ENCODE peak calls at places on chromosomes 1 and 21, in six cellular contexts. B, L, I, Z, R and F are unnamed samples.

GRCh38 chr1:54051936-54052469 is 1.0 kb downstream of the TMEM59 start:
- ATAC-seq in B (no peak), L (no peak), I (no peak), Z (peak), R (peak), F (no peak)

GRCh38 chr1:26154750-26155149 is 4.1 kb upstream of the FAM110D start:
- ATAC-seq in B (no peak), L (no peak), I (no peak), Z (peak), R (peak), F (no peak)

GRCh38 chr1:191839891-191840290 is 318.4 kb upstream of the RGS18 start:
- ATAC-seq in B (no peak), L (no peak), I (no peak), Z (no peak), R (no peak), F (no peak)

GRCh38 chr1:28848408-28848807 is 36.4 kb downstream of the OPRD1 start:
- ATAC-seq in B (no peak), L (no peak), I (no peak), Z (no peak), R (no peak), F (no peak)

GRCh38 chr21:14480601-14481000 is 65.5 kb downstream of the SAMSN1 start:
- ATAC-seq in B (no peak), L (no peak), I (no peak), Z (peak), R (peak), F (no peak)

GRCh38 chr21:46347791-46348381 is 23.9 kb downstream of the PCNT start:
- ATAC-seq in B (no peak), L (no peak), I (peak), Z (peak), R (peak), F (no peak)

GRCh38 chr21:42411197-42411869 is 7.6 kb downstream of the UBASH3A start:
- ATAC-seq in B (no peak), L (no peak), I (no peak), Z (no peak), R (no peak), F (peak)

GRCh38 chr1:30123896-30124295 is 599.5 kb downstream of the MATN1 start:
- ATAC-seq in B (no peak), L (no peak), I (peak), Z (peak), R (peak), F (no peak)

GRCh38 chr1:227351443-227351842 is 33.2 kb upstream of the CDC42BPA start:
- ATAC-seq in B (no peak), L (no peak), I (peak), Z (peak), R (peak), F (no peak)

GRCh38 chr1:114153051-114153620 is 533 bp downstream of the SYT6 start:
- ATAC-seq in B (peak), L (no peak), I (no peak), Z (peak), R (no peak), F (no peak)

GRCh38 chr1:30366914-30367313 is 356.5 kb downstream of the MATN1 start:
- ATAC-seq in B (no peak), L (no peak), I (no peak), Z (no peak), R (no peak), F (no peak)

GRCh38 chr1:62746086-62746808 is 37.7 kb upstream of the ATG4C start:
- ATAC-seq in B (peak), L (no peak), I (peak), Z (peak), R (no peak), F (no peak)

GRCh38 chr1:196059210-196059609 is 549.0 kb downstream of the KCNT2 start:
- ATAC-seq in B (no peak), L (no peak), I (no peak), Z (no peak), R (no peak), F (no peak)

GRCh38 chr1:206899717-206900116 is 2.5 kb downstream of the IL24 start:
- ATAC-seq in B (no peak), L (no peak), I (no peak), Z (no peak), R (no peak), F (no peak)

GRCh38 chr1:27374687-27375086 is at the start of gene FCN3:
- ATAC-seq in B (no peak), L (no peak), I (no peak), Z (peak), R (peak), F (no peak)

GRCh38 chr1:61674221-61674620 is 50.7 kb downstream of the TM2D1 start:
- ATAC-seq in B (no peak), L (no peak), I (no peak), Z (no peak), R (no peak), F (no peak)

GRCh38 chr1:232904566-232904965 is 45.8 kb upstream of the NTPCR start:
- ATAC-seq in B (peak), L (peak), I (no peak), Z (no peak), R (no peak), F (peak)

GRCh38 chr1:25435315-25436103 is 4.8 kb downstream of the MACO1 start:
- ATAC-seq in B (peak), L (no peak), I (no peak), Z (no peak), R (no peak), F (peak)

GRCh38 chr1:231279081-231279480 is 38.1 kb downstream of the GNPAT start:
- ATAC-seq in B (no peak), L (no peak), I (no peak), Z (no peak), R (no peak), F (no peak)

GRCh38 chr1:226730826-226731225 is 8.3 kb downstream of the ITPKB start:
- ATAC-seq in B (no peak), L (no peak), I (no peak), Z (no peak), R (no peak), F (no peak)

GRCh38 chr21:17802568-17802967 is 16.6 kb downstream of the C21orf91 start:
- ATAC-seq in B (no peak), L (peak), I (no peak), Z (no peak), R (no peak), F (peak)

GRCh38 chr1:66381626-66382275 is 152.2 kb upstream of the SGIP1 start:
- ATAC-seq in B (no peak), L (no peak), I (no peak), Z (no peak), R (no peak), F (no peak)

GRCh38 chr1:243944429-243945160 is 94.6 kb upstream of the AKT3 start:
- ATAC-seq in B (no peak), L (no peak), I (no peak), Z (no peak), R (no peak), F (no peak)

GRCh38 chr1:184563308-184563707 is 176.5 kb downstream of the C1orf21 start:
- ATAC-seq in B (no peak), L (no peak), I (peak), Z (peak), R (peak), F (no peak)

GRCh38 chr1:226417830-226418546 is 10.1 kb upstream of the PARP1 start:
- ATAC-seq in B (no peak), L (no peak), I (no peak), Z (no peak), R (no peak), F (no peak)

GRCh38 chr1:87362834-87363426 is 34.2 kb downstream of the LMO4 start:
- ATAC-seq in B (no peak), L (no peak), I (no peak), Z (no peak), R (no peak), F (no peak)

GRCh38 chr1:234582626-234583354 is 27.2 kb downstream of the IRF2BP2 start:
- ATAC-seq in B (no peak), L (no peak), I (peak), Z (peak), R (peak), F (no peak)

GRCh38 chr1:32393136-32393535 is 1.1 kb downstream of the BSDC1 start:
- ATAC-seq in B (no peak), L (no peak), I (no peak), Z (no peak), R (no peak), F (no peak)

GRCh38 chr1:54221113-54221834 is 21.3 kb downstream of the MRPL37 start:
- ATAC-seq in B (peak), L (no peak), I (no peak), Z (no peak), R (no peak), F (no peak)

GRCh38 chr1:92154934-92155333 is 62.8 kb upstream of the C1orf146 start:
- ATAC-seq in B (no peak), L (no peak), I (no peak), Z (no peak), R (no peak), F (no peak)

GRCh38 chr1:77592906-77593305 is 89.6 kb downstream of the ZZZ3 start:
- ATAC-seq in B (no peak), L (no peak), I (no peak), Z (no peak), R (no peak), F (no peak)

GRCh38 chr1:231279683-231280082 is 38.7 kb downstream of the GNPAT start:
- ATAC-seq in B (no peak), L (no peak), I (no peak), Z (no peak), R (no peak), F (no peak)

GRCh38 chr1:37865348-37866119 is 6.1 kb upstream of the MTF1 start:
- ATAC-seq in B (peak), L (peak), I (no peak), Z (no peak), R (no peak), F (peak)

GRCh38 chr1:157595356-157595755 is 2.5 kb downstream of the FCRL4 start:
- ATAC-seq in B (peak), L (no peak), I (no peak), Z (no peak), R (no peak), F (no peak)

GRCh38 chr21:17454315-17455027 is 58.4 kb upstream of the CXADR start:
- ATAC-seq in B (peak), L (peak), I (peak), Z (no peak), R (peak), F (peak)

GRCh38 chr1:6673816-6674398 is 27.7 kb downstream of the DNAJC11 start:
- ATAC-seq in B (no peak), L (no peak), I (no peak), Z (no peak), R (no peak), F (no peak)

GRCh38 chr1:10253755-10254154 is 43.4 kb downstream of the KIF1B start:
- ATAC-seq in B (no peak), L (no peak), I (peak), Z (peak), R (peak), F (no peak)